ENCODE peak calls at places on chromosomes 3 and 15, in eight cellular contexts. One of them, this sample, is unnamed.

GRCh38 chr3:126110431-126111125 is 26.7 kb upstream of the SLC41A3 start:
- DNase-seq in HCT116: no peak
- DNase-seq in SK-N-SH: no peak
- DNase-seq in HepG2: no peak
- DNase-seq in GM12878: no peak
- DNase-seq in GM23338: no peak
- DNase-seq in A549: no peak
- DNase-seq in HL-60: no peak
- DNase-seq in this sample: no peak

GRCh38 chr3:195762249-195762585 is 41.4 kb downstream of the MUC20 start:
- DNase-seq in HCT116: no peak
- DNase-seq in SK-N-SH: no peak
- DNase-seq in HepG2: no peak
- DNase-seq in GM12878: no peak
- DNase-seq in GM23338: no peak
- DNase-seq in A549: no peak
- DNase-seq in HL-60: no peak
- DNase-seq in this sample: no peak

GRCh38 chr3:144663456-144664063 is 691.9 kb downstream of the DIPK2A start:
- DNase-seq in HCT116: no peak
- DNase-seq in SK-N-SH: no peak
- DNase-seq in HepG2: no peak
- DNase-seq in GM12878: no peak
- DNase-seq in GM23338: no peak
- DNase-seq in A549: no peak
- DNase-seq in HL-60: no peak
- DNase-seq in this sample: no peak

GRCh38 chr15:51844747-51845426 is 15.4 kb downstream of the TMOD3 start:
- DNase-seq in HCT116: no peak
- DNase-seq in SK-N-SH: no peak
- DNase-seq in HepG2: no peak
- DNase-seq in GM12878: no peak
- DNase-seq in GM23338: no peak
- DNase-seq in A549: peak; percentile 32
- DNase-seq in HL-60: no peak
- DNase-seq in this sample: no peak

GRCh38 chr3:41158947-41159346 is 40.4 kb upstream of the CTNNB1 start:
- DNase-seq in HCT116: no peak
- DNase-seq in SK-N-SH: no peak
- DNase-seq in HepG2: no peak
- DNase-seq in GM12878: no peak
- DNase-seq in GM23338: no peak
- DNase-seq in A549: no peak
- DNase-seq in HL-60: no peak
- DNase-seq in this sample: no peak

GRCh38 chr3:150749218-150749617 is 13.8 kb downstream of the SIAH2 start:
- DNase-seq in HCT116: no peak
- DNase-seq in SK-N-SH: no peak
- DNase-seq in HepG2: no peak
- DNase-seq in GM12878: no peak
- DNase-seq in GM23338: no peak
- DNase-seq in A549: no peak
- DNase-seq in HL-60: no peak
- DNase-seq in this sample: no peak

GRCh38 chr3:11642455-11643162 is 1.1 kb downstream of the VGLL4 start:
- DNase-seq in HCT116: peak; percentile 16
- DNase-seq in SK-N-SH: peak; percentile 77
- DNase-seq in HepG2: peak; percentile 70
- DNase-seq in GM12878: peak; percentile 73
- DNase-seq in GM23338: peak; percentile 68
- DNase-seq in A549: peak; percentile 73
- DNase-seq in HL-60: peak; percentile 83
- DNase-seq in this sample: no peak

GRCh38 chr3:45057557-45057956 is 31.5 kb downstream of the CLEC3B start:
- DNase-seq in HCT116: no peak
- DNase-seq in SK-N-SH: no peak
- DNase-seq in HepG2: no peak
- DNase-seq in GM12878: no peak
- DNase-seq in GM23338: no peak
- DNase-seq in A549: no peak
- DNase-seq in HL-60: no peak
- DNase-seq in this sample: no peak

GRCh38 chr3:58480309-58480708 is 11.6 kb upstream of the KCTD6 start:
- DNase-seq in HCT116: no peak
- DNase-seq in SK-N-SH: no peak
- DNase-seq in HepG2: no peak
- DNase-seq in GM12878: no peak
- DNase-seq in GM23338: no peak
- DNase-seq in A549: no peak
- DNase-seq in HL-60: no peak
- DNase-seq in this sample: no peak

GRCh38 chr3:195907730-195908438 is 467 bp downstream of the TNK2 start:
- DNase-seq in HCT116: no peak
- DNase-seq in SK-N-SH: peak; percentile 69
- DNase-seq in HepG2: no peak
- DNase-seq in GM12878: peak; percentile 38
- DNase-seq in GM23338: no peak
- DNase-seq in A549: peak; percentile 32
- DNase-seq in HL-60: peak; percentile 79
- DNase-seq in this sample: no peak

GRCh38 chr15:38699633-38700230 is 135.1 kb upstream of the RASGRP1 start:
- DNase-seq in HCT116: peak; percentile 54
- DNase-seq in SK-N-SH: peak; percentile 39
- DNase-seq in HepG2: peak; percentile 44
- DNase-seq in GM12878: no peak
- DNase-seq in GM23338: peak; percentile 87
- DNase-seq in A549: peak; percentile 61
- DNase-seq in HL-60: peak; percentile 56
- DNase-seq in this sample: no peak

GRCh38 chr3:171842864-171843511 is at the start of gene TMEM212:
- DNase-seq in HCT116: no peak
- DNase-seq in SK-N-SH: no peak
- DNase-seq in HepG2: peak; percentile 88
- DNase-seq in GM12878: no peak
- DNase-seq in GM23338: peak; percentile 11
- DNase-seq in A549: peak; percentile 46
- DNase-seq in HL-60: no peak
- DNase-seq in this sample: no peak

GRCh38 chr15:92749172-92749571 is 93.6 kb upstream of the FAM174B start:
- DNase-seq in HCT116: no peak
- DNase-seq in SK-N-SH: no peak
- DNase-seq in HepG2: no peak
- DNase-seq in GM12878: no peak
- DNase-seq in GM23338: no peak
- DNase-seq in A549: no peak
- DNase-seq in HL-60: no peak
- DNase-seq in this sample: no peak

GRCh38 chr3:154060606-154061380 is 60.4 kb upstream of the ARHGEF26 start:
- DNase-seq in HCT116: no peak
- DNase-seq in SK-N-SH: no peak
- DNase-seq in HepG2: no peak
- DNase-seq in GM12878: no peak
- DNase-seq in GM23338: peak; percentile 59
- DNase-seq in A549: no peak
- DNase-seq in HL-60: no peak
- DNase-seq in this sample: no peak

GRCh38 chr15:64373360-64373759 is 7.9 kb downstream of the PCLAF start:
- DNase-seq in HCT116: no peak
- DNase-seq in SK-N-SH: no peak
- DNase-seq in HepG2: no peak
- DNase-seq in GM12878: no peak
- DNase-seq in GM23338: no peak
- DNase-seq in A549: no peak
- DNase-seq in HL-60: peak; percentile 84
- DNase-seq in this sample: no peak

GRCh38 chr15:74338676-74339075 is 28.8 kb downstream of the CYP11A1 start:
- DNase-seq in HCT116: no peak
- DNase-seq in SK-N-SH: no peak
- DNase-seq in HepG2: no peak
- DNase-seq in GM12878: no peak
- DNase-seq in GM23338: no peak
- DNase-seq in A549: no peak
- DNase-seq in HL-60: no peak
- DNase-seq in this sample: no peak

GRCh38 chr3:120200836-120201235 is 84.2 kb downstream of the GPR156 start:
- DNase-seq in HCT116: no peak
- DNase-seq in SK-N-SH: no peak
- DNase-seq in HepG2: no peak
- DNase-seq in GM12878: no peak
- DNase-seq in GM23338: no peak
- DNase-seq in A549: no peak
- DNase-seq in HL-60: no peak
- DNase-seq in this sample: no peak
- TF ChIP-seq REST in HCT116: no peak
- TF ChIP-seq REST in SK-N-SH: no peak
- TF ChIP-seq REST in HepG2: no peak
- TF ChIP-seq REST in GM12878: no peak
- TF ChIP-seq REST in GM23338: no peak
- TF ChIP-seq REST in A549: no peak
- TF ChIP-seq REST in HL-60: no peak
- TF ChIP-seq REST in this sample: no peak

GRCh38 chr15:43267439-43267838 is 711 bp upstream of the TGM5 start:
- DNase-seq in HCT116: no peak
- DNase-seq in SK-N-SH: no peak
- DNase-seq in HepG2: no peak
- DNase-seq in GM12878: no peak
- DNase-seq in GM23338: no peak
- DNase-seq in A549: no peak
- DNase-seq in HL-60: no peak
- DNase-seq in this sample: no peak

GRCh38 chr15:43266834-43267233 is at the start of gene TGM5:
- DNase-seq in HCT116: no peak
- DNase-seq in SK-N-SH: no peak
- DNase-seq in HepG2: no peak
- DNase-seq in GM12878: no peak
- DNase-seq in GM23338: no peak
- DNase-seq in A549: no peak
- DNase-seq in HL-60: peak; percentile 64
- DNase-seq in this sample: no peak

GRCh38 chr15:43266386-43266785 is 342 bp downstream of the TGM5 start:
- DNase-seq in HCT116: no peak
- DNase-seq in SK-N-SH: no peak
- DNase-seq in HepG2: no peak
- DNase-seq in GM12878: no peak
- DNase-seq in GM23338: no peak
- DNase-seq in A549: no peak
- DNase-seq in HL-60: no peak
- DNase-seq in this sample: no peak

GRCh38 chr15:43270113-43270665 is 3.5 kb upstream of the TGM5 start:
- DNase-seq in HCT116: no peak
- DNase-seq in SK-N-SH: no peak
- DNase-seq in HepG2: no peak
- DNase-seq in GM12878: no peak
- DNase-seq in GM23338: no peak
- DNase-seq in A549: no peak
- DNase-seq in HL-60: no peak
- DNase-seq in this sample: no peak

DNA sequence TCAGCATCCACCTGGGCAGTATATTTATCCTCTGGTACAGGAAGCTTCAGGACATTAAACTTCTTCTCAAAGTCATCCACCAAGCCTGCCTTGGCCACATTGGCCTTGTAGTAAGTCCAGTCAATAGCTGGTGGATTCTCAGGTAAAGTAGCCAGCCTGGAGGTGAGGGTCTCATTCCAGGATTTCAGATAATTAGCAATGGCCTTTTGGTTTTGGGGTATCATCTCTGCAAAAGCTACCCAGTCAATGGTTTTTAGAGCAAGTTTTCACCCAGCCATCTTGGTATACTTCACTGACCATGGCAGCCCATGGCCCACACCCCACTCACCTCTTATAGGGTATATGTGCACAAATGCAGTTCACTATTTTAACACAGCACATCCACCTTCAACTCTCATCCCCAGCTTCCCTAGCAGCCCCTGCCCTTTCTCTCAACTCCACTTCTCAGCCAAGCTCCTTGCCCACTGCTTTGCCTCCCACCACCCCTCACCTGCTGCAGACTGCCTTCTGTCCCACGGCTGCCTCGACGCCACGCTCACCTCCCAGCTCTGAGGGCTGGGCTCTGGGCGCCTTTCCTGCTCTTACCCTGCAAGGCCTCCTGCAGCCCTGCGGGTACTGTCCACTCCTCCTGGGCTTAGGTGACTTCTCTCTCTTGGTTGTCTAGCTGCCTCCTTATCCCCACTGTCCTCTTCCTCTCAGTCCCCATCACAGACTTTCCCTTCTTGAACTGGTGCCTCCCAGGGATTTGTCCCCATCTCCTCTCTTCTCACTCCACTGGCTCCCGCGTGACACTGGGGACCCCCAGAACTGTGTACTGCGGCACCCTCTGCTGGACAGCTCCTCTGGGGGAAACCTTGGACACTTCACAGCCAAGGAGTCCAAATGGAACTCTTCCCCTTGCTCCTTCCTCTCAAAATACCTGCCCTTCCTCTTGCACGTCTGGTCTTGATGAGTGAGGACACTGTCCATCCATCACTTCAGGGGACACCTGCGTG is 1.7 kb upstream of the TGM5 start:
- DNase-seq in HCT116: no peak
- DNase-seq in SK-N-SH: peak; percentile 59
- DNase-seq in HepG2: peak; percentile 11
- DNase-seq in GM12878: no peak
- DNase-seq in GM23338: peak; percentile 77
- DNase-seq in A549: no peak
- DNase-seq in HL-60: peak; percentile 71
- DNase-seq in this sample: no peak
- TF ChIP-seq CTCF in HCT116: peak; percentile 50
- TF ChIP-seq CTCF in SK-N-SH: peak; percentile 19
- TF ChIP-seq CTCF in HepG2: peak; percentile 63
- TF ChIP-seq CTCF in GM12878: peak; percentile 32
- TF ChIP-seq CTCF in GM23338: peak; percentile 82
- TF ChIP-seq CTCF in A549: no peak
- TF ChIP-seq CTCF in HL-60: peak; percentile 33
- TF ChIP-seq CTCF in this sample: no peak

DNA sequence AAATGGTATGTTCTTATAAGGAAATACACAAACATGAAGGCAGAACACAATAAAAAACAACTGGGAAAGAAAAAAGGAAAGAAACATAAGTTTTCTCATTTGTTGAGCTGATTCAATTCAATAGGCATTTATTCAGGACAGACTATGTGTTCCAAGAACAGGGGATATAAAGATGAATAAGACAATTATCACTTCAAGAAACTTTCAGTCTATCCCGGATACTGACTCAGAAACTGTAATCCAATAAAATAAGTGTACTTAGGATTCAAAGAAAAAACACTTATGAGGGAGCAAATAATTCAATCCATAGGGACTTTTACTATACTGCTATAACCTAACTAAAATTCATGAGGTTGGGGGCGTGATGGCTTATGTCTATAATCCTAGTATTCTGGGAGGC is 3.5 kb upstream of the POPDC2 start:
- DNase-seq in HCT116: no peak
- DNase-seq in SK-N-SH: no peak
- DNase-seq in HepG2: no peak
- DNase-seq in GM12878: no peak
- DNase-seq in GM23338: no peak
- DNase-seq in A549: no peak
- DNase-seq in HL-60: no peak
- DNase-seq in this sample: no peak
- H3K27ac ChIP-seq in HCT116: no peak overlapping the region
- H3K27ac ChIP-seq in SK-N-SH: peak overlapping the region; percentile 93
- H3K27ac ChIP-seq in HepG2: no peak overlapping the region
- H3K27ac ChIP-seq in GM12878: no peak overlapping the region
- H3K27ac ChIP-seq in GM23338: no peak overlapping the region
- H3K27ac ChIP-seq in A549: no peak overlapping the region
- H3K27ac ChIP-seq in HL-60: no peak overlapping the region
- H3K27ac ChIP-seq in this sample: no peak overlapping the region

GRCh38 chr3:53303957-53304356 is 43.4 kb downstream of the DCP1A start:
- DNase-seq in HCT116: no peak
- DNase-seq in SK-N-SH: no peak
- DNase-seq in HepG2: no peak
- DNase-seq in GM12878: no peak
- DNase-seq in GM23338: no peak
- DNase-seq in A549: no peak
- DNase-seq in HL-60: no peak
- DNase-seq in this sample: no peak
- TF ChIP-seq REST in HCT116: no peak
- TF ChIP-seq REST in SK-N-SH: no peak
- TF ChIP-seq REST in HepG2: no peak
- TF ChIP-seq REST in GM12878: no peak
- TF ChIP-seq REST in GM23338: no peak
- TF ChIP-seq REST in A549: no peak
- TF ChIP-seq REST in HL-60: no peak
- TF ChIP-seq REST in this sample: no peak

This sample was measured in Panc1.